ENCODE peak calls at places on chromosomes 1 and 21, in nine cellular contexts. One of them, this sample, is unnamed. For H3K9me3, the result is how much of the 10 kb centered on the place peaks cover.

GRCh38 chr1:99069146-99069545 is 64.5 kb upstream of the PLPPR5 start:
- DNase-seq in IMR-90: no peak
- DNase-seq in lower lobe of right lung: no peak
- DNase-seq in CD8-positive, alpha-beta T cell: no peak
- DNase-seq in uterus: no peak
- DNase-seq in cardiac muscle cell: no peak
- DNase-seq in mammary epithelial cell: no peak
- DNase-seq in HCT116: no peak
- DNase-seq in heart left ventricle: no peak
- DNase-seq in this sample: no peak

GRCh38 chr1:30514945-30515344 is 208.4 kb downstream of the MATN1 start:
- DNase-seq in IMR-90: no peak
- DNase-seq in lower lobe of right lung: no peak
- DNase-seq in CD8-positive, alpha-beta T cell: peak
- DNase-seq in uterus: no peak
- DNase-seq in cardiac muscle cell: no peak
- DNase-seq in mammary epithelial cell: no peak
- DNase-seq in HCT116: no peak
- DNase-seq in heart left ventricle: no peak
- DNase-seq in this sample: no peak

GRCh38 chr1:103187673-103188072 is 79.4 kb upstream of the COL11A1 start:
- DNase-seq in IMR-90: no peak
- DNase-seq in lower lobe of right lung: no peak
- DNase-seq in CD8-positive, alpha-beta T cell: no peak
- DNase-seq in uterus: no peak
- DNase-seq in cardiac muscle cell: no peak
- DNase-seq in mammary epithelial cell: no peak
- DNase-seq in HCT116: no peak
- DNase-seq in heart left ventricle: no peak
- DNase-seq in this sample: no peak

GRCh38 chr1:229203030-229203751 is 67.7 kb upstream of the RAB4A start:
- DNase-seq in IMR-90: peak
- DNase-seq in lower lobe of right lung: no peak
- DNase-seq in CD8-positive, alpha-beta T cell: no peak
- DNase-seq in uterus: peak
- DNase-seq in cardiac muscle cell: peak
- DNase-seq in mammary epithelial cell: peak
- DNase-seq in HCT116: peak
- DNase-seq in heart left ventricle: no peak
- DNase-seq in this sample: no peak

GRCh38 chr1:28882009-28882628 is 32.2 kb upstream of the EPB41 start:
- DNase-seq in IMR-90: peak
- DNase-seq in lower lobe of right lung: peak
- DNase-seq in CD8-positive, alpha-beta T cell: peak
- DNase-seq in uterus: peak
- DNase-seq in cardiac muscle cell: peak
- DNase-seq in mammary epithelial cell: peak
- DNase-seq in HCT116: peak
- DNase-seq in heart left ventricle: peak
- DNase-seq in this sample: peak

GRCh38 chr1:232856556-232856955 is 51.3 kb downstream of the MAP10 start:
- DNase-seq in IMR-90: peak
- DNase-seq in lower lobe of right lung: no peak
- DNase-seq in CD8-positive, alpha-beta T cell: no peak
- DNase-seq in uterus: no peak
- DNase-seq in cardiac muscle cell: no peak
- DNase-seq in mammary epithelial cell: no peak
- DNase-seq in HCT116: no peak
- DNase-seq in heart left ventricle: no peak
- DNase-seq in this sample: no peak

GRCh38 chr1:239302716-239303115 is 83.7 kb upstream of the CHRM3 start:
- DNase-seq in IMR-90: no peak
- DNase-seq in lower lobe of right lung: no peak
- DNase-seq in CD8-positive, alpha-beta T cell: no peak
- DNase-seq in uterus: no peak
- DNase-seq in cardiac muscle cell: no peak
- DNase-seq in mammary epithelial cell: no peak
- DNase-seq in HCT116: no peak
- DNase-seq in heart left ventricle: no peak
- DNase-seq in this sample: no peak

GRCh38 chr1:15757575-15758401 is 807 bp upstream of the FBLIM1 start:
- DNase-seq in IMR-90: peak
- DNase-seq in lower lobe of right lung: no peak
- DNase-seq in CD8-positive, alpha-beta T cell: no peak
- DNase-seq in uterus: no peak
- DNase-seq in cardiac muscle cell: peak
- DNase-seq in mammary epithelial cell: no peak
- DNase-seq in HCT116: no peak
- DNase-seq in heart left ventricle: peak
- DNase-seq in this sample: no peak

GRCh38 chr1:23727362-23727811 is 15.9 kb upstream of the ELOA start:
- DNase-seq in IMR-90: peak
- DNase-seq in lower lobe of right lung: peak
- DNase-seq in CD8-positive, alpha-beta T cell: no peak
- DNase-seq in uterus: peak
- DNase-seq in cardiac muscle cell: peak
- DNase-seq in mammary epithelial cell: no peak
- DNase-seq in HCT116: no peak
- DNase-seq in heart left ventricle: peak
- DNase-seq in this sample: no peak

GRCh38 chr1:94258873-94259331 is 21.5 kb upstream of the ARHGAP29 start:
- DNase-seq in IMR-90: peak
- DNase-seq in lower lobe of right lung: no peak
- DNase-seq in CD8-positive, alpha-beta T cell: no peak
- DNase-seq in uterus: peak
- DNase-seq in cardiac muscle cell: peak
- DNase-seq in mammary epithelial cell: peak
- DNase-seq in HCT116: peak
- DNase-seq in heart left ventricle: peak
- DNase-seq in this sample: no peak

GRCh38 chr1:92577251-92577895 is 90.6 kb upstream of the GFI1 start:
- DNase-seq in IMR-90: peak
- DNase-seq in lower lobe of right lung: no peak
- DNase-seq in CD8-positive, alpha-beta T cell: no peak
- DNase-seq in uterus: no peak
- DNase-seq in cardiac muscle cell: peak
- DNase-seq in mammary epithelial cell: peak
- DNase-seq in HCT116: no peak
- DNase-seq in heart left ventricle: peak
- DNase-seq in this sample: no peak

GRCh38 chr1:32470431-32470830 is 5.6 kb downstream of the ZBTB8B start:
- DNase-seq in IMR-90: peak
- DNase-seq in lower lobe of right lung: no peak
- DNase-seq in CD8-positive, alpha-beta T cell: no peak
- DNase-seq in uterus: no peak
- DNase-seq in cardiac muscle cell: no peak
- DNase-seq in mammary epithelial cell: no peak
- DNase-seq in HCT116: no peak
- DNase-seq in heart left ventricle: no peak
- DNase-seq in this sample: no peak

GRCh38 chr1:3471356-3472087 is 17.1 kb downstream of the ARHGEF16 start:
- DNase-seq in IMR-90: peak
- DNase-seq in lower lobe of right lung: peak
- DNase-seq in CD8-positive, alpha-beta T cell: no peak
- DNase-seq in uterus: no peak
- DNase-seq in cardiac muscle cell: peak
- DNase-seq in mammary epithelial cell: no peak
- DNase-seq in HCT116: no peak
- DNase-seq in heart left ventricle: peak
- DNase-seq in this sample: no peak

GRCh38 chr1:9146156-9146555 is 17.3 kb upstream of the GPR157 start:
- DNase-seq in IMR-90: no peak
- DNase-seq in lower lobe of right lung: peak
- DNase-seq in CD8-positive, alpha-beta T cell: no peak
- DNase-seq in uterus: no peak
- DNase-seq in cardiac muscle cell: no peak
- DNase-seq in mammary epithelial cell: no peak
- DNase-seq in HCT116: no peak
- DNase-seq in heart left ventricle: no peak
- DNase-seq in this sample: no peak

GRCh38 chr1:245172026-245172425 is 17.2 kb downstream of the KIF26B start:
- DNase-seq in IMR-90: no peak
- DNase-seq in lower lobe of right lung: no peak
- DNase-seq in CD8-positive, alpha-beta T cell: no peak
- DNase-seq in uterus: no peak
- DNase-seq in cardiac muscle cell: no peak
- DNase-seq in mammary epithelial cell: no peak
- DNase-seq in HCT116: no peak
- DNase-seq in heart left ventricle: no peak
- DNase-seq in this sample: no peak

GRCh38 chr1:53551428-53551995 is 92.3 kb downstream of the DMRTB1 start:
- DNase-seq in IMR-90: no peak
- DNase-seq in lower lobe of right lung: peak
- DNase-seq in CD8-positive, alpha-beta T cell: no peak
- DNase-seq in uterus: peak
- DNase-seq in cardiac muscle cell: no peak
- DNase-seq in mammary epithelial cell: no peak
- DNase-seq in HCT116: no peak
- DNase-seq in heart left ventricle: no peak
- DNase-seq in this sample: no peak

GRCh38 chr1:204575221-204576190 is 59.3 kb downstream of the MDM4 start:
- DNase-seq in IMR-90: no peak
- DNase-seq in lower lobe of right lung: no peak
- DNase-seq in CD8-positive, alpha-beta T cell: no peak
- DNase-seq in uterus: no peak
- DNase-seq in cardiac muscle cell: no peak
- DNase-seq in mammary epithelial cell: no peak
- DNase-seq in HCT116: no peak
- DNase-seq in heart left ventricle: no peak
- DNase-seq in this sample: no peak
- TF ChIP-seq CTCF in IMR-90: no peak
- TF ChIP-seq CTCF in lower lobe of right lung: no peak
- TF ChIP-seq CTCF in CD8-positive, alpha-beta T cell: no peak
- TF ChIP-seq CTCF in uterus: no peak
- TF ChIP-seq CTCF in cardiac muscle cell: no peak
- TF ChIP-seq CTCF in mammary epithelial cell: no peak
- TF ChIP-seq CTCF in HCT116: no peak
- TF ChIP-seq CTCF in heart left ventricle: no peak
- TF ChIP-seq CTCF in this sample: no peak

DNA sequence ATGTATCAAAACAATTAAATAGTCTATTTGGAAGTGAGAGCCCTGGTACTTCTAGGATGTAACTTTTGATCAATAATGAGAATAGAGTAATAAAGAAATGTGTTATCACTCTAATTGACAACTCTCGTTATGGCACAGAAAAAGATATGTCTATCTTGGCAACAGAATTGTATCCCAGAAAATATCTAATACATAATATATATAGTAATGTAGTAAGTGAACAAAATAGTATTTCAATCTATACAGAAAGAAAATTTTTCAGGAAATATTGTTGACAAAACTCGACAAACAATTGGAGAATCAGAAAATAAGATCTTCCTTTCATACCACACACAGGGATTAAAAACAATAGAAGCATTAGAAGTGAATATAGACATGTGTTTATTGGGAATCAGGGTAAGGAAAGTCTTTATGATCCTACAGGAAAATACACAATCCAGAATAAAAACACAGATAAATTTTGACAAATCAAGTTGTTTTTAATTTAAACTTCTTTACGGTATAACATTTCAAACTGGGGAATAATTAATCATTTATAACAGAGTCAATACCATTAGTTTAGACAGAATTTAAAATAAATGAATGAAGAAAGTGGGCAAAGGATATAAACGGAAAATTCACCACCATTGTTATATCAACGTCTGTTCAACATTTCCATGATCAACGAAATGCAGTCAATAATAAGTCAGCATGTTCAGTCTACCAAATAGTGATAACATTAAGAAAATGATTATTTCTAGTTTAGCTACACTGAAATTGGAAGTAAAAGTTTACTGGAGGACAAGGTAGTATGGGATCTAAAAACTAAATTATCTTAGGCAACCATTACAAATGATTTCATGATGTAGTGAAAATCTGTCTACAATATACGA is 1526.5 kb upstream of the TPTE start:
- DNase-seq in IMR-90: no peak
- DNase-seq in lower lobe of right lung: no peak
- DNase-seq in CD8-positive, alpha-beta T cell: no peak
- DNase-seq in uterus: no peak
- DNase-seq in cardiac muscle cell: no peak
- DNase-seq in mammary epithelial cell: no peak
- DNase-seq in HCT116: no peak
- DNase-seq in heart left ventricle: no peak
- DNase-seq in this sample: no peak
- H3K9me3 ChIP-seq in IMR-90: under half
- H3K9me3 ChIP-seq in lower lobe of right lung: under half
- H3K9me3 ChIP-seq in CD8-positive, alpha-beta T cell: under half
- H3K9me3 ChIP-seq in uterus: under half
- H3K9me3 ChIP-seq in cardiac muscle cell: under half
- H3K9me3 ChIP-seq in mammary epithelial cell: under half
- H3K9me3 ChIP-seq in HCT116: under half
- H3K9me3 ChIP-seq in heart left ventricle: under half
- H3K9me3 ChIP-seq in this sample: under half

GRCh38 chr1:154348429-154349076 is 23.2 kb downstream of the ATP8B2 start:
- DNase-seq in IMR-90: no peak
- DNase-seq in lower lobe of right lung: no peak
- DNase-seq in CD8-positive, alpha-beta T cell: no peak
- DNase-seq in uterus: no peak
- DNase-seq in cardiac muscle cell: no peak
- DNase-seq in mammary epithelial cell: no peak
- DNase-seq in HCT116: no peak
- DNase-seq in heart left ventricle: no peak
- DNase-seq in this sample: no peak
- TF ChIP-seq CTCF in IMR-90: no peak
- TF ChIP-seq CTCF in lower lobe of right lung: no peak
- TF ChIP-seq CTCF in CD8-positive, alpha-beta T cell: no peak
- TF ChIP-seq CTCF in uterus: no peak
- TF ChIP-seq CTCF in cardiac muscle cell: no peak
- TF ChIP-seq CTCF in mammary epithelial cell: no peak
- TF ChIP-seq CTCF in HCT116: peak
- TF ChIP-seq CTCF in heart left ventricle: no peak
- TF ChIP-seq CTCF in this sample: no peak

GRCh38 chr1:248792342-248792741 is 33.4 kb downstream of the SH3BP5L start:
- DNase-seq in IMR-90: no peak
- DNase-seq in lower lobe of right lung: no peak
- DNase-seq in CD8-positive, alpha-beta T cell: no peak
- DNase-seq in uterus: no peak
- DNase-seq in cardiac muscle cell: no peak
- DNase-seq in mammary epithelial cell: no peak
- DNase-seq in HCT116: no peak
- DNase-seq in heart left ventricle: no peak
- DNase-seq in this sample: peak

GRCh38 chr1:248791010-248791409 is 34.7 kb downstream of the SH3BP5L start:
- DNase-seq in IMR-90: no peak
- DNase-seq in lower lobe of right lung: no peak
- DNase-seq in CD8-positive, alpha-beta T cell: no peak
- DNase-seq in uterus: no peak
- DNase-seq in cardiac muscle cell: no peak
- DNase-seq in mammary epithelial cell: no peak
- DNase-seq in HCT116: no peak
- DNase-seq in heart left ventricle: no peak
- DNase-seq in this sample: peak

GRCh38 chr1:248788327-248788726 is 32.8 kb upstream of the LYPD8 start:
- DNase-seq in IMR-90: no peak
- DNase-seq in lower lobe of right lung: no peak
- DNase-seq in CD8-positive, alpha-beta T cell: no peak
- DNase-seq in uterus: no peak
- DNase-seq in cardiac muscle cell: no peak
- DNase-seq in mammary epithelial cell: no peak
- DNase-seq in HCT116: no peak
- DNase-seq in heart left ventricle: no peak
- DNase-seq in this sample: peak

GRCh38 chr1:248787430-248787829 is 31.9 kb upstream of the LYPD8 start:
- DNase-seq in IMR-90: no peak
- DNase-seq in lower lobe of right lung: no peak
- DNase-seq in CD8-positive, alpha-beta T cell: no peak
- DNase-seq in uterus: no peak
- DNase-seq in cardiac muscle cell: no peak
- DNase-seq in mammary epithelial cell: no peak
- DNase-seq in HCT116: no peak
- DNase-seq in heart left ventricle: no peak
- DNase-seq in this sample: no peak

GRCh38 chr1:248790456-248790855 is 34.9 kb upstream of the LYPD8 start:
- DNase-seq in IMR-90: no peak
- DNase-seq in lower lobe of right lung: no peak
- DNase-seq in CD8-positive, alpha-beta T cell: no peak
- DNase-seq in uterus: no peak
- DNase-seq in cardiac muscle cell: no peak
- DNase-seq in mammary epithelial cell: no peak
- DNase-seq in HCT116: no peak
- DNase-seq in heart left ventricle: no peak
- DNase-seq in this sample: no peak
- H3K9me3 ChIP-seq in IMR-90: under half
- H3K9me3 ChIP-seq in lower lobe of right lung: under half
- H3K9me3 ChIP-seq in CD8-positive, alpha-beta T cell: under half
- H3K9me3 ChIP-seq in uterus: under half
- H3K9me3 ChIP-seq in cardiac muscle cell: under half
- H3K9me3 ChIP-seq in mammary epithelial cell: under half
- H3K9me3 ChIP-seq in HCT116: under half
- H3K9me3 ChIP-seq in heart left ventricle: under half
- H3K9me3 ChIP-seq in this sample: under half

This sample was measured in esophagus muscularis mucosa.